ENCODE peak calls at places on chromosome 4, in six cellular contexts. U, S, F, Y, X and D are unnamed samples.

GRCh38 chr4:74158561-74159396 is 861 bp downstream of the MTHFD2L start:
- DNase-seq in S (no peak), U (peak), F (no peak), Y (no peak), X (no peak), D (peak)

GRCh38 chr4:153651041-153651960 is 32.8 kb upstream of the TLR2 start:
- DNase-seq in F (no peak), U (no peak), X (no peak), Y (no peak), S (no peak), D (peak)

GRCh38 chr4:113435893-113436292 is 325.6 kb downstream of the CAMK2D start:
- DNase-seq in S (no peak), Y (no peak), U (peak), X (no peak), F (no peak), D (peak)

GRCh38 chr4:141124224-141124623 is 9.0 kb downstream of the RNF150 start:
- DNase-seq in Y (no peak), X (no peak), S (no peak), F (no peak), U (peak), D (no peak)

GRCh38 chr4:121789470-121789869 is 11.7 kb upstream of the EXOSC9 start:
- DNase-seq in U (peak), S (no peak), F (no peak), X (no peak), Y (no peak), D (peak)

GRCh38 chr4:156021298-156021697 is 67.6 kb upstream of the CTSO start:
- DNase-seq in S (no peak), F (no peak), U (no peak), Y (no peak), X (no peak), D (no peak)

GRCh38 chr4:184746532-184746870 is 12.6 kb upstream of the CENPU start:
- DNase-seq in Y (no peak), U (peak), S (no peak), X (no peak), F (no peak), D (peak)

GRCh38 chr4:137474711-137475301 is 57.5 kb downstream of the PCDH18 start:
- DNase-seq in F (no peak), U (peak), Y (no peak), X (peak), S (no peak), D (no peak)

GRCh38 chr4:168410681-168411080 is 69.6 kb downstream of the DDX60L start:
- DNase-seq in Y (no peak), F (no peak), S (no peak), U (no peak), X (no peak), D (no peak)

GRCh38 chr4:87399148-87399547 is 8.2 kb upstream of the HSD17B11 start:
- DNase-seq in F (peak), S (peak), Y (no peak), X (no peak), U (no peak), D (peak)

GRCh38 chr4:171715973-171716372 is 97.2 kb upstream of the GALNTL6 start:
- DNase-seq in Y (no peak), U (no peak), S (no peak), F (no peak), X (no peak), D (no peak)

GRCh38 chr4:77500801-77501200 is 104.8 kb upstream of the CXCL13 start:
- DNase-seq in S (no peak), F (no peak), X (no peak), U (peak), Y (no peak), D (peak)

GRCh38 chr4:38774181-38774580 is 8.6 kb downstream of the TLR10 start:
- DNase-seq in F (no peak), U (no peak), X (no peak), S (no peak), Y (no peak), D (no peak)

GRCh38 chr4:100593933-100594332 is 76.1 kb upstream of the EMCN start:
- DNase-seq in F (no peak), X (no peak), U (peak), S (no peak), Y (no peak), D (no peak)

GRCh38 chr4:152784490-152785195 is 4.9 kb downstream of the ARFIP1 start:
- DNase-seq in S (peak), Y (no peak), U (peak), F (no peak), X (no peak), D (peak)

GRCh38 chr4:3059896-3060295 is 14.4 kb downstream of the HTT-AS start:
- DNase-seq in Y (no peak), S (no peak), X (no peak), F (no peak), U (no peak), D (no peak)

GRCh38 chr4:148043990-148044645 is 312.2 kb downstream of the ARHGAP10 start:
- DNase-seq in F (no peak), X (no peak), Y (no peak), U (no peak), S (no peak), D (no peak)

GRCh38 chr4:26356067-26356466 is 35.3 kb downstream of the RBPJ start:
- DNase-seq in X (no peak), U (no peak), S (no peak), F (no peak), Y (no peak), D (peak)

GRCh38 chr4:105784761-105785160 is 76.2 kb downstream of the GSTCD start:
- DNase-seq in X (no peak), F (no peak), Y (no peak), S (no peak), U (no peak), D (no peak)

GRCh38 chr4:143357161-143357845 is 20.6 kb downstream of the GAB1 start:
- DNase-seq in Y (no peak), S (no peak), X (no peak), U (no peak), F (no peak), D (no peak)

GRCh38 chr4:181528570-181529184 is 714.5 kb upstream of the TENM3 start:
- DNase-seq in F (peak), X (no peak), S (peak), Y (no peak), U (peak), D (peak)

GRCh38 chr4:157804986-157805385 is 367.8 kb downstream of the GASK1B start:
- DNase-seq in S (peak), Y (no peak), F (no peak), X (no peak), U (no peak), D (peak)

GRCh38 chr4:88605744-88606143 is 13.5 kb downstream of the HERC3 start:
- DNase-seq in X (no peak), Y (no peak), U (no peak), S (no peak), F (no peak), D (no peak)

GRCh38 chr4:113872426-113873260 is 106.8 kb downstream of the ARSJ start:
- DNase-seq in S (no peak), X (no peak), F (no peak), Y (no peak), U (peak), D (peak)

GRCh38 chr4:46975841-46976551 is 17.4 kb downstream of the GABRA4 start:
- DNase-seq in F (no peak), U (no peak), X (no peak), Y (no peak), S (no peak), D (no peak)